ENCODE peak calls at places on chromosomes 2 and 18, in seven cellular contexts. G, P, T, R, H, M and K are unnamed samples.

GRCh38 chr2:163884416-163884815 is 148.6 kb upstream of the FIGN start:
- DNase-seq in P (no peak), R (no peak), H (no peak), T (no peak), G (no peak), M (no peak), K (no peak)

GRCh38 chr2:240229603-240230423 is 89.4 kb upstream of the OTOS start:
- DNase-seq in T (no peak), R (no peak), G (peak), P (peak), M (no peak), H (peak), K (no peak)

GRCh38 chr2:160417745-160418397 is 75.7 kb downstream of the RBMS1 start:
- DNase-seq in R (no peak), P (peak), T (no peak), H (no peak), M (no peak), G (no peak), K (peak)

GRCh38 chr2:208266641-208267335 is 733 bp downstream of the PIKFYVE start:
- DNase-seq in M (no peak), H (no peak), P (peak), R (peak), G (no peak), T (no peak), K (peak)

GRCh38 chr2:179842498-179843153 is 18.8 kb downstream of the ZNF385B start:
- DNase-seq in T (no peak), M (no peak), G (no peak), R (peak), H (no peak), P (peak), K (peak)

GRCh38 chr2:71678874-71679273 is 225.5 kb downstream of the DYSF start:
- DNase-seq in M (no peak), R (no peak), H (no peak), T (no peak), P (no peak), G (no peak), K (no peak)

GRCh38 chr2:210541280-210541902 is 15.0 kb upstream of the CPS1 start:
- DNase-seq in G (no peak), H (no peak), T (no peak), R (no peak), P (peak), M (no peak), K (no peak)

GRCh38 chr2:206855585-206856433 is 83.5 kb upstream of the CPO start:
- DNase-seq in R (no peak), T (no peak), M (no peak), H (no peak), G (no peak), P (no peak), K (no peak)

GRCh38 chr2:229489016-229489415 is 217.9 kb upstream of the PID1 start:
- DNase-seq in P (peak), H (no peak), G (no peak), T (no peak), M (no peak), R (no peak), K (peak)

GRCh38 chr2:145380436-145381017 is 860.6 kb upstream of the ZEB2 start:
- DNase-seq in R (peak), M (no peak), G (no peak), H (peak), T (no peak), P (peak), K (peak)

GRCh38 chr18:70319185-70319584 is 30.3 kb downstream of the SOCS6 start:
- DNase-seq in H (no peak), T (no peak), M (no peak), G (no peak), R (no peak), P (no peak), K (no peak)

GRCh38 chr18:28041366-28041765 is 135.6 kb downstream of the CDH2 start:
- DNase-seq in H (no peak), P (peak), T (no peak), M (no peak), G (no peak), R (no peak), K (peak)

GRCh38 chr2:191051177-191051576 is 37.2 kb upstream of the STAT1 start:
- DNase-seq in M (no peak), H (no peak), T (no peak), P (no peak), G (no peak), R (no peak), K (no peak)

GRCh38 chr2:138298120-138298814 is 203.3 kb upstream of the SPOPL start:
- DNase-seq in G (no peak), P (no peak), T (no peak), H (no peak), R (no peak), M (no peak), K (no peak)

GRCh38 chr2:138294451-138294850 is 207.1 kb upstream of the SPOPL start:
- DNase-seq in H (no peak), M (no peak), T (no peak), R (no peak), P (no peak), G (no peak), K (no peak)

GRCh38 chr2:138296365-138296764 is 205.2 kb upstream of the SPOPL start:
- DNase-seq in R (no peak), G (no peak), T (no peak), H (no peak), P (no peak), M (no peak), K (no peak)

GRCh38 chr2:138293549-138293948 is 208.0 kb upstream of the SPOPL start:
- DNase-seq in M (no peak), R (no peak), H (no peak), G (no peak), T (no peak), P (no peak), K (no peak)

DNA sequence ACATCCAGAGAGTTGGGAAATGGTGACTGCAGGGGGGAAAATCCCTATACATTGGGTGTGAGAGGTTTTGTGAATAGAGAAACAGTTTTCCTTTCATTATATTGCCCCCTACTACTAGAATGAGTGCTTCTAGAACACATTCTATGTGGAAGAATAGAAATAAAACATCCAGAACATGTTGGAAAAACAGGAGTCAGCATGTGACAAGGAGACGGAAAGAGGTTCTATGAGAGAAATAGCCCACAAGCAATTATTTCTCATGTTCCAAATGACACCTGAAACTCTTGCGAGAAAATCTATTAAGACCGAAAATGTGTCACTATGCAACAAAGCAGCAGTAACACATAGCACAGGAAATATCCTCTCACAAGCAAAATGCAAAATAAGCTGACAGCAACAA is 202.7 kb upstream of the SPOPL start:
- DNase-seq in T (no peak), H (no peak), R (no peak), G (no peak), M (no peak), P (no peak), K (no peak)
- H3K4me3 ChIP-seq in T (no peak), H (no peak), R (no peak), G (no peak), M (no peak), P (no peak), K (no peak)

DNA sequence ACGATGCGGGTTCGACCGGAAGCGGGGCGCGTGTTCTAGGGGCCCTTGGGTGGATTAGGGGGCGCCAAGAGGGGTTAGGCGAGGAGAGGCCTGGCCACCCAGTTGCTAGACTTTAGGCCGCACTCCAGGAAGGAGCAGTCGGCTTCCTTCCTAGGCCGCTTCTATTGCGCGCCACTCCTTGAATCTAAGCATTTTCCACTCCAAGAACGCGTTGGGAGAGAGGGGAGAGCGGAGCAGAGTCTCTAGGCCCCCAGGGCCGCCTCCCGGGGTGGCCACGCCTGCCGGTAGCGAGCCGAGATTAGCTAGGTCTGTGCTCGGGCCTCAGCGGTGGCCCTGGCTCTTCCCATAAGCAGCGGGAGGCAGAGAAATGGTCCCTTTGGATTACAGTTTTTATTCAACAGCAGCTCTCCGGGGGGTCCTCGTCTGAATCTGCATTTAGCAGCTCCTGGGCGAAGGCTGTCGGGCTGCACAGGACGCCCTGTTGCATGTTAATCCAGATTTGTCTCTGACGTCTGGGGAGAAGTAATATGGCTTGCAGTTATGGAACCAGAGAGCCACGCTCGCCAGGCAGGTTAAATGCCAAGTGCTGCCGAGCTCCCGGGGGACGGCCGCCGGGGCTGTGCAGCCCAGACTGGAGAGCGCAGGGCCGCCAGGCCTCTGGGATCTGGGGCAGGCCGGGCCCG is 11.4 kb downstream of the MEIS1 start:
- DNase-seq in G (peak), M (no peak), R (no peak), H (no peak), T (no peak), P (peak), K (peak)
- H3K4me3 ChIP-seq in G (peak), M (peak), R (peak), H (peak), T (no peak), P (peak), K (peak)

GRCh38 chr2:174544156-174544555 is 53.4 kb downstream of the WIPF1 start:
- DNase-seq in H (no peak), T (no peak), P (no peak), R (no peak), M (no peak), G (no peak), K (no peak)

GRCh38 chr2:174545240-174545639 is 52.4 kb downstream of the WIPF1 start:
- DNase-seq in P (no peak), T (no peak), H (no peak), G (no peak), R (no peak), M (no peak), K (no peak)

GRCh38 chr2:174544802-174545201 is 52.8 kb downstream of the WIPF1 start:
- DNase-seq in T (no peak), R (no peak), M (no peak), P (no peak), G (no peak), H (no peak), K (no peak)

GRCh38 chr2:174551697-174552096 is 45.9 kb downstream of the WIPF1 start:
- DNase-seq in H (no peak), R (no peak), G (no peak), P (no peak), M (no peak), T (no peak), K (no peak)

GRCh38 chr2:174546519-174547506 is 50.8 kb downstream of the WIPF1 start:
- DNase-seq in G (no peak), T (no peak), P (peak), R (no peak), H (no peak), M (no peak), K (peak)
- H3K4me3 ChIP-seq in G (no peak), T (no peak), P (no peak), R (no peak), H (no peak), M (no peak), K (no peak)

GRCh38 chr2:63764630-63765029 is 77.1 kb upstream of the UGP2 start:
- DNase-seq in H (no peak), R (no peak), P (no peak), M (no peak), T (no peak), G (no peak), K (no peak)
- H3K4me3 ChIP-seq in H (no peak), R (no peak), P (no peak), M (no peak), T (no peak), G (no peak), K (no peak)

GRCh38 chr2:218366621-218367414 is 10.2 kb downstream of the CATIP start:
- DNase-seq in R (no peak), H (no peak), T (no peak), M (no peak), P (no peak), G (no peak), K (no peak)
- H3K4me3 ChIP-seq in R (peak), H (peak), T (peak), M (no peak), P (peak), G (peak), K (no peak)